ENCODE peak calls at places on chromosome X, in ten cellular contexts. F, D, W, J, Q, M, B, G, Y and N are unnamed samples.

GRCh38 chrX:48492293-48492910 is 16.4 kb upstream of the PORCN start:
- DNase-seq in F (no peak), J (no peak), Y (no peak), D (no peak), Q (no peak), B (no peak), M (no peak), W (no peak), G (no peak), N (no peak)

GRCh38 chrX:16186380-16187007 is 19.2 kb downstream of the MAGEB17 start:
- DNase-seq in W (no peak), M (no peak), D (no peak), Y (no peak), J (no peak), B (no peak), F (no peak), G (no peak), Q (no peak), N (no peak)

GRCh38 chrX:13937370-13938052 is 92.2 kb downstream of the GEMIN8 start:
- DNase-seq in Y (no peak), D (no peak), Q (no peak), B (no peak), F (no peak), J (no peak), M (no peak), W (no peak), G (no peak), N (no peak)

GRCh38 chrX:3231766-3232165 is 114.7 kb downstream of the MXRA5 start:
- DNase-seq in J (no peak), W (no peak), F (no peak), Y (no peak), M (no peak), B (no peak), Q (no peak), G (no peak), D (no peak), N (no peak)

GRCh38 chrX:105134273-105134672 is 86.2 kb downstream of the TEX13A start:
- DNase-seq in B (no peak), J (no peak), W (no peak), G (no peak), Q (no peak), Y (no peak), D (no peak), M (no peak), F (no peak), N (no peak)

GRCh38 chrX:154603438-154604430 is 15.3 kb downstream of the CTAG1B start:
- DNase-seq in B (peak; percentile 32), Q (peak; percentile 36), W (peak; percentile 27), F (no peak), D (peak; percentile 24), J (no peak), G (no peak), M (no peak), Y (no peak), N (no peak)

GRCh38 chrX:122591546-122591945 is 592.5 kb upstream of the GRIA3 start:
- DNase-seq in W (no peak), J (no peak), B (no peak), Y (no peak), G (no peak), F (no peak), Q (no peak), M (no peak), D (no peak), N (no peak)

GRCh38 chrX:420496-421223 is 34.0 kb upstream of the PPP2R3B start:
- DNase-seq in M (no peak), D (no peak), J (no peak), Q (no peak), G (no peak), B (no peak), F (no peak), W (no peak), Y (no peak), N (no peak)

GRCh38 chrX:96435636-96436035 is 249.0 kb upstream of the DIAPH2 start:
- DNase-seq in F (no peak), M (no peak), J (no peak), D (peak; percentile 68), G (no peak), W (no peak), Y (no peak), Q (no peak), B (no peak), N (no peak)

GRCh38 chrX:830532-830931 is 199.9 kb downstream of the SHOX start:
- DNase-seq in G (no peak), F (no peak), Q (no peak), J (no peak), M (no peak), Y (no peak), D (no peak), B (no peak), W (no peak), N (no peak)

GRCh38 chrX:119816300-119816699 is 24.9 kb upstream of the RPL39 start:
- DNase-seq in Y (no peak), Q (no peak), F (no peak), B (no peak), G (peak; percentile 50), W (no peak), J (no peak), D (no peak), M (no peak), N (no peak)

GRCh38 chrX:42771836-42772335 is 6.1 kb downstream of the PPP1R2C start:
- DNase-seq in J (no peak), F (no peak), B (no peak), Y (no peak), Q (no peak), G (no peak), W (no peak), M (no peak), D (no peak), N (no peak)

GRCh38 chrX:42530027-42530426 is 247.9 kb downstream of the PPP1R2C start:
- DNase-seq in Y (no peak), D (no peak), Q (no peak), W (no peak), M (no peak), F (no peak), J (no peak), G (no peak), B (no peak), N (no peak)

GRCh38 chrX:24506082-24506481 is 41.0 kb downstream of the PDK3 start:
- DNase-seq in Q (no peak), W (no peak), F (no peak), M (no peak), J (no peak), B (no peak), Y (no peak), G (no peak), D (no peak), N (no peak)

GRCh38 chrX:42837092-42837726 is 59.2 kb upstream of the PPP1R2C start:
- DNase-seq in W (no peak), J (no peak), B (no peak), F (no peak), G (no peak), Q (no peak), Y (no peak), M (no peak), D (no peak), N (no peak)

DNA sequence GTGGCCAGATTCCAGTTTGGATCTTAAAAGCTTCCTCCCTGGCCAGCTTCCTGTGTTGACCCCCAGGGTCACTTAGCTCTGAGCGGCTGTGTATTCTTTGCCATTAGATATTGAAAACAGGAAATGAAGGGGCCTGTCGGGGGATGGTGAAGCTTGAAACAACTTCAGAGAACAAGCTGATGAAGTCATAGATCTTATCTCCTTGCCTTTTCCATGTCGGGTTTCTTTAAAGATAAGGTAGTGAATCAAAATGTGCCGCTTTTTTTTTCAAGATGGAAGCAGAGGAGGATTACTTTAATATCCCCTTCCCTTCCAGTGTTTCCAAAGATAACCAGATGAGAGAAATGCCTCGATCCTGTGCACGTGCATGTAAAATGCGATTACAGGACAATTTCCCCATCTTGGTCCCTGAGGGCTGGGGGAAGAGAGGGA is 508.5 kb downstream of the MID1IP1 start:
- DNase-seq in B (peak; percentile 64), G (no peak), Y (no peak), J (no peak), Q (peak; percentile 60), D (peak; percentile 92), W (no peak), M (peak; percentile 54), F (no peak), N (peak; percentile 55)
- H3K4me1 ChIP-seq in B (no peaks in the 10 kb centered on the region), G (no peaks in the 10 kb centered on the region), Y (no peaks in the 10 kb centered on the region), J (no peaks in the 10 kb centered on the region), Q (no peaks in the 10 kb centered on the region), D (peaks cover 37% of the 10 kb centered on the region), W (peaks cover 8% of the 10 kb centered on the region), M (peaks cover 14% of the 10 kb centered on the region), F (no peaks in the 10 kb centered on the region), N (no peaks in the 10 kb centered on the region)

GRCh38 chrX:134737061-134737460 is 78.8 kb upstream of the PLAC1 start:
- DNase-seq in F (no peak), D (peak; percentile 75), G (no peak), M (no peak), B (peak; percentile 46), J (no peak), W (no peak), Q (peak; percentile 47), Y (no peak), N (no peak)
- TF ChIP-seq POLR2A in F (no peak), D (no peak), G (no peak), M (no peak), B (no peak), J (no peak), W (no peak), Q (no peak), Y (no peak), N (no peak)

GRCh38 chrX:51896626-51897025 is 3.2 kb downstream of the MAGED1 start:
- DNase-seq in W (no peak), M (no peak), F (no peak), G (no peak), Q (no peak), J (no peak), B (no peak), Y (no peak), D (no peak), N (no peak)
- H3K36me3 ChIP-seq in W (peaks cover 41% of the 10 kb centered on the region), M (peaks cover 47% of the 10 kb centered on the region), F (no peaks in the 10 kb centered on the region), G (no peaks in the 10 kb centered on the region), Q (peaks cover 43% of the 10 kb centered on the region), J (no peaks in the 10 kb centered on the region), B (no peaks in the 10 kb centered on the region), Y (no peaks in the 10 kb centered on the region), D (peaks cover 20% of the 10 kb centered on the region), N (no peaks in the 10 kb centered on the region)

GRCh38 chrX:139828037-139828436 is 104.8 kb downstream of the ATP11C start:
- DNase-seq in B (no peak), W (no peak), F (no peak), M (no peak), G (no peak), Q (no peak), D (peak; percentile 14), J (no peak), Y (no peak), N (no peak)

GRCh38 chrX:139832728-139833309 is 100.0 kb downstream of the ATP11C start:
- DNase-seq in D (peak; percentile 26), Y (no peak), J (no peak), M (no peak), B (no peak), Q (no peak), F (no peak), W (no peak), G (no peak), N (no peak)

GRCh38 chrX:139828830-139829229 is 104.0 kb downstream of the ATP11C start:
- DNase-seq in M (no peak), Y (no peak), J (no peak), G (no peak), W (no peak), D (no peak), Q (no peak), F (no peak), B (no peak), N (no peak)

GRCh38 chrX:139831689-139832456 is 101.0 kb downstream of the ATP11C start:
- DNase-seq in J (no peak), G (no peak), F (no peak), Q (no peak), D (peak; percentile 73), W (no peak), B (peak; percentile 21), M (no peak), Y (no peak), N (no peak)

GRCh38 chrX:139831017-139831416 is 101.8 kb downstream of the ATP11C start:
- DNase-seq in G (no peak), W (no peak), Y (no peak), F (no peak), B (no peak), M (no peak), Q (no peak), D (no peak), J (no peak), N (no peak)
- H3K4me1 ChIP-seq in G (no peaks in the 10 kb centered on the region), W (peaks cover 10% of the 10 kb centered on the region), Y (peaks cover 61% of the 10 kb centered on the region), F (no peaks in the 10 kb centered on the region), B (no peaks in the 10 kb centered on the region), M (peaks cover 12% of the 10 kb centered on the region), Q (no peaks in the 10 kb centered on the region), D (peaks cover 35% of the 10 kb centered on the region), J (no peaks in the 10 kb centered on the region), N (no peaks in the 10 kb centered on the region)